ENCODE peak calls at places on chromosome 12, in eight cellular contexts. One of them, this sample, is unnamed.

GRCh38 chr12:6535960-6536847 is 1.9 kb downstream of the GAPDH start:
- DNase-seq in T-cell: no peak
- DNase-seq in fibroblast of pulmonary artery: no peak
- DNase-seq in non-pigmented ciliary epithelial cell: no peak
- DNase-seq in GM04504: no peak
- DNase-seq in upper lobe of left lung: no peak
- DNase-seq in stimulated activated CD4-positive, alpha-beta T cell treated with anti-CD3 and anti-CD28 coated beads, Interleukin-4, amount 100 ng/mL, for 1 hour: no peak
- DNase-seq in cardiac fibroblast: peak
- DNase-seq in this sample: no peak

GRCh38 chr12:6047249-6048227 is 76.9 kb downstream of the VWF start:
- DNase-seq in T-cell: no peak
- DNase-seq in fibroblast of pulmonary artery: peak
- DNase-seq in non-pigmented ciliary epithelial cell: peak
- DNase-seq in GM04504: peak
- DNase-seq in upper lobe of left lung: no peak
- DNase-seq in stimulated activated CD4-positive, alpha-beta T cell treated with anti-CD3 and anti-CD28 coated beads, Interleukin-4, amount 100 ng/mL, for 1 hour: no peak
- DNase-seq in cardiac fibroblast: peak
- DNase-seq in this sample: no peak

GRCh38 chr12:55922126-55922525 is 5.6 kb downstream of the PYM1 start:
- DNase-seq in T-cell: no peak
- DNase-seq in fibroblast of pulmonary artery: no peak
- DNase-seq in non-pigmented ciliary epithelial cell: no peak
- DNase-seq in GM04504: no peak
- DNase-seq in upper lobe of left lung: no peak
- DNase-seq in stimulated activated CD4-positive, alpha-beta T cell treated with anti-CD3 and anti-CD28 coated beads, Interleukin-4, amount 100 ng/mL, for 1 hour: no peak
- DNase-seq in cardiac fibroblast: no peak
- DNase-seq in this sample: no peak

GRCh38 chr12:53097564-53098353 is at the start of gene IGFBP6:
- DNase-seq in T-cell: peak
- DNase-seq in fibroblast of pulmonary artery: peak
- DNase-seq in non-pigmented ciliary epithelial cell: no peak
- DNase-seq in GM04504: peak
- DNase-seq in upper lobe of left lung: peak
- DNase-seq in stimulated activated CD4-positive, alpha-beta T cell treated with anti-CD3 and anti-CD28 coated beads, Interleukin-4, amount 100 ng/mL, for 1 hour: peak
- DNase-seq in cardiac fibroblast: peak
- DNase-seq in this sample: peak

GRCh38 chr12:4392223-4392742 is 12.8 kb upstream of the FGF23 start:
- DNase-seq in T-cell: no peak
- DNase-seq in fibroblast of pulmonary artery: no peak
- DNase-seq in non-pigmented ciliary epithelial cell: no peak
- DNase-seq in GM04504: no peak
- DNase-seq in upper lobe of left lung: no peak
- DNase-seq in stimulated activated CD4-positive, alpha-beta T cell treated with anti-CD3 and anti-CD28 coated beads, Interleukin-4, amount 100 ng/mL, for 1 hour: no peak
- DNase-seq in cardiac fibroblast: no peak
- DNase-seq in this sample: no peak

GRCh38 chr12:40144023-40144422 is 38.1 kb upstream of the SLC2A13 start:
- DNase-seq in T-cell: no peak
- DNase-seq in fibroblast of pulmonary artery: no peak
- DNase-seq in non-pigmented ciliary epithelial cell: no peak
- DNase-seq in GM04504: no peak
- DNase-seq in upper lobe of left lung: peak
- DNase-seq in stimulated activated CD4-positive, alpha-beta T cell treated with anti-CD3 and anti-CD28 coated beads, Interleukin-4, amount 100 ng/mL, for 1 hour: no peak
- DNase-seq in cardiac fibroblast: no peak
- DNase-seq in this sample: no peak

GRCh38 chr12:130437555-130438242 is 100.0 kb downstream of the PIWIL1 start:
- DNase-seq in T-cell: no peak
- DNase-seq in fibroblast of pulmonary artery: no peak
- DNase-seq in non-pigmented ciliary epithelial cell: no peak
- DNase-seq in GM04504: no peak
- DNase-seq in upper lobe of left lung: no peak
- DNase-seq in stimulated activated CD4-positive, alpha-beta T cell treated with anti-CD3 and anti-CD28 coated beads, Interleukin-4, amount 100 ng/mL, for 1 hour: no peak
- DNase-seq in cardiac fibroblast: no peak
- DNase-seq in this sample: no peak

GRCh38 chr12:95200128-95200973 is 16.9 kb downstream of the FGD6 start:
- DNase-seq in T-cell: no peak
- DNase-seq in fibroblast of pulmonary artery: peak
- DNase-seq in non-pigmented ciliary epithelial cell: no peak
- DNase-seq in GM04504: no peak
- DNase-seq in upper lobe of left lung: no peak
- DNase-seq in stimulated activated CD4-positive, alpha-beta T cell treated with anti-CD3 and anti-CD28 coated beads, Interleukin-4, amount 100 ng/mL, for 1 hour: no peak
- DNase-seq in cardiac fibroblast: peak
- DNase-seq in this sample: no peak

GRCh38 chr12:24121911-24122310 is 172.4 kb upstream of the SOX5 start:
- DNase-seq in T-cell: no peak
- DNase-seq in fibroblast of pulmonary artery: no peak
- DNase-seq in non-pigmented ciliary epithelial cell: no peak
- DNase-seq in GM04504: no peak
- DNase-seq in upper lobe of left lung: no peak
- DNase-seq in stimulated activated CD4-positive, alpha-beta T cell treated with anti-CD3 and anti-CD28 coated beads, Interleukin-4, amount 100 ng/mL, for 1 hour: no peak
- DNase-seq in cardiac fibroblast: no peak
- DNase-seq in this sample: no peak

GRCh38 chr12:111387747-111388365 is 17.9 kb upstream of the SH2B3 start:
- DNase-seq in T-cell: no peak
- DNase-seq in fibroblast of pulmonary artery: no peak
- DNase-seq in non-pigmented ciliary epithelial cell: no peak
- DNase-seq in GM04504: no peak
- DNase-seq in upper lobe of left lung: no peak
- DNase-seq in stimulated activated CD4-positive, alpha-beta T cell treated with anti-CD3 and anti-CD28 coated beads, Interleukin-4, amount 100 ng/mL, for 1 hour: no peak
- DNase-seq in cardiac fibroblast: no peak
- DNase-seq in this sample: no peak

GRCh38 chr12:65742481-65742971 is 81.8 kb upstream of the HMGA2 start:
- DNase-seq in T-cell: no peak
- DNase-seq in fibroblast of pulmonary artery: peak
- DNase-seq in non-pigmented ciliary epithelial cell: no peak
- DNase-seq in GM04504: no peak
- DNase-seq in upper lobe of left lung: no peak
- DNase-seq in stimulated activated CD4-positive, alpha-beta T cell treated with anti-CD3 and anti-CD28 coated beads, Interleukin-4, amount 100 ng/mL, for 1 hour: no peak
- DNase-seq in cardiac fibroblast: peak
- DNase-seq in this sample: no peak

GRCh38 chr12:98579347-98579746 is 14.1 kb upstream of the SLC25A3 start:
- DNase-seq in T-cell: no peak
- DNase-seq in fibroblast of pulmonary artery: no peak
- DNase-seq in non-pigmented ciliary epithelial cell: no peak
- DNase-seq in GM04504: no peak
- DNase-seq in upper lobe of left lung: no peak
- DNase-seq in stimulated activated CD4-positive, alpha-beta T cell treated with anti-CD3 and anti-CD28 coated beads, Interleukin-4, amount 100 ng/mL, for 1 hour: no peak
- DNase-seq in cardiac fibroblast: no peak
- DNase-seq in this sample: no peak

GRCh38 chr12:85805654-85806053 is 30.6 kb downstream of the RASSF9 start:
- DNase-seq in T-cell: no peak
- DNase-seq in fibroblast of pulmonary artery: peak
- DNase-seq in non-pigmented ciliary epithelial cell: no peak
- DNase-seq in GM04504: peak
- DNase-seq in upper lobe of left lung: no peak
- DNase-seq in stimulated activated CD4-positive, alpha-beta T cell treated with anti-CD3 and anti-CD28 coated beads, Interleukin-4, amount 100 ng/mL, for 1 hour: no peak
- DNase-seq in cardiac fibroblast: peak
- DNase-seq in this sample: no peak

GRCh38 chr12:1429980-1430379 is 164.4 kb downstream of the FBXL14 start:
- DNase-seq in T-cell: no peak
- DNase-seq in fibroblast of pulmonary artery: peak
- DNase-seq in non-pigmented ciliary epithelial cell: peak
- DNase-seq in GM04504: peak
- DNase-seq in upper lobe of left lung: no peak
- DNase-seq in stimulated activated CD4-positive, alpha-beta T cell treated with anti-CD3 and anti-CD28 coated beads, Interleukin-4, amount 100 ng/mL, for 1 hour: no peak
- DNase-seq in cardiac fibroblast: peak
- DNase-seq in this sample: no peak

GRCh38 chr12:113396828-113397496 is 6.7 kb downstream of the SDS start:
- DNase-seq in T-cell: no peak
- DNase-seq in fibroblast of pulmonary artery: no peak
- DNase-seq in non-pigmented ciliary epithelial cell: no peak
- DNase-seq in GM04504: no peak
- DNase-seq in upper lobe of left lung: no peak
- DNase-seq in stimulated activated CD4-positive, alpha-beta T cell treated with anti-CD3 and anti-CD28 coated beads, Interleukin-4, amount 100 ng/mL, for 1 hour: no peak
- DNase-seq in cardiac fibroblast: no peak
- DNase-seq in this sample: no peak

GRCh38 chr12:106493531-106493930 is 89.3 kb upstream of the RFX4 start:
- DNase-seq in T-cell: no peak
- DNase-seq in fibroblast of pulmonary artery: no peak
- DNase-seq in non-pigmented ciliary epithelial cell: no peak
- DNase-seq in GM04504: no peak
- DNase-seq in upper lobe of left lung: no peak
- DNase-seq in stimulated activated CD4-positive, alpha-beta T cell treated with anti-CD3 and anti-CD28 coated beads, Interleukin-4, amount 100 ng/mL, for 1 hour: no peak
- DNase-seq in cardiac fibroblast: no peak
- DNase-seq in this sample: no peak

GRCh38 chr12:121719926-121720414 is 7.4 kb downstream of the TMEM120B start:
- DNase-seq in T-cell: no peak
- DNase-seq in fibroblast of pulmonary artery: peak
- DNase-seq in non-pigmented ciliary epithelial cell: peak
- DNase-seq in GM04504: peak
- DNase-seq in upper lobe of left lung: no peak
- DNase-seq in stimulated activated CD4-positive, alpha-beta T cell treated with anti-CD3 and anti-CD28 coated beads, Interleukin-4, amount 100 ng/mL, for 1 hour: no peak
- DNase-seq in cardiac fibroblast: peak
- DNase-seq in this sample: no peak

GRCh38 chr12:103903979-103904378 is 26.2 kb upstream of the HSP90B1 start:
- DNase-seq in T-cell: no peak
- DNase-seq in fibroblast of pulmonary artery: no peak
- DNase-seq in non-pigmented ciliary epithelial cell: no peak
- DNase-seq in GM04504: no peak
- DNase-seq in upper lobe of left lung: no peak
- DNase-seq in stimulated activated CD4-positive, alpha-beta T cell treated with anti-CD3 and anti-CD28 coated beads, Interleukin-4, amount 100 ng/mL, for 1 hour: no peak
- DNase-seq in cardiac fibroblast: no peak
- DNase-seq in this sample: no peak

GRCh38 chr12:120199595-120200306 is 1.2 kb downstream of the RPLP0 start:
- DNase-seq in T-cell: no peak
- DNase-seq in fibroblast of pulmonary artery: peak
- DNase-seq in non-pigmented ciliary epithelial cell: no peak
- DNase-seq in GM04504: peak
- DNase-seq in upper lobe of left lung: no peak
- DNase-seq in stimulated activated CD4-positive, alpha-beta T cell treated with anti-CD3 and anti-CD28 coated beads, Interleukin-4, amount 100 ng/mL, for 1 hour: peak
- DNase-seq in cardiac fibroblast: peak
- DNase-seq in this sample: no peak

GRCh38 chr12:109720152-109720855 is 6.7 kb downstream of the FAM222A start:
- DNase-seq in T-cell: no peak
- DNase-seq in fibroblast of pulmonary artery: no peak
- DNase-seq in non-pigmented ciliary epithelial cell: no peak
- DNase-seq in GM04504: no peak
- DNase-seq in upper lobe of left lung: no peak
- DNase-seq in stimulated activated CD4-positive, alpha-beta T cell treated with anti-CD3 and anti-CD28 coated beads, Interleukin-4, amount 100 ng/mL, for 1 hour: no peak
- DNase-seq in cardiac fibroblast: no peak
- DNase-seq in this sample: no peak

GRCh38 chr12:75694891-75695290 is 183.5 kb upstream of the KRR1 start:
- DNase-seq in T-cell: no peak
- DNase-seq in fibroblast of pulmonary artery: no peak
- DNase-seq in non-pigmented ciliary epithelial cell: no peak
- DNase-seq in GM04504: no peak
- DNase-seq in upper lobe of left lung: no peak
- DNase-seq in stimulated activated CD4-positive, alpha-beta T cell treated with anti-CD3 and anti-CD28 coated beads, Interleukin-4, amount 100 ng/mL, for 1 hour: no peak
- DNase-seq in cardiac fibroblast: peak
- DNase-seq in this sample: no peak

GRCh38 chr12:4915752-4916151 is 6.0 kb downstream of the KCNA1 start:
- DNase-seq in T-cell: no peak
- DNase-seq in fibroblast of pulmonary artery: no peak
- DNase-seq in non-pigmented ciliary epithelial cell: no peak
- DNase-seq in GM04504: no peak
- DNase-seq in upper lobe of left lung: no peak
- DNase-seq in stimulated activated CD4-positive, alpha-beta T cell treated with anti-CD3 and anti-CD28 coated beads, Interleukin-4, amount 100 ng/mL, for 1 hour: no peak
- DNase-seq in cardiac fibroblast: no peak
- DNase-seq in this sample: no peak

GRCh38 chr12:86917121-86917520 is 660.9 kb upstream of the MGAT4C start:
- DNase-seq in T-cell: no peak
- DNase-seq in fibroblast of pulmonary artery: no peak
- DNase-seq in non-pigmented ciliary epithelial cell: no peak
- DNase-seq in GM04504: no peak
- DNase-seq in upper lobe of left lung: no peak
- DNase-seq in stimulated activated CD4-positive, alpha-beta T cell treated with anti-CD3 and anti-CD28 coated beads, Interleukin-4, amount 100 ng/mL, for 1 hour: no peak
- DNase-seq in cardiac fibroblast: no peak
- DNase-seq in this sample: no peak

GRCh38 chr12:21759737-21760136 is 14.8 kb downstream of the KCNJ8 start:
- DNase-seq in T-cell: no peak
- DNase-seq in fibroblast of pulmonary artery: no peak
- DNase-seq in non-pigmented ciliary epithelial cell: no peak
- DNase-seq in GM04504: no peak
- DNase-seq in upper lobe of left lung: no peak
- DNase-seq in stimulated activated CD4-positive, alpha-beta T cell treated with anti-CD3 and anti-CD28 coated beads, Interleukin-4, amount 100 ng/mL, for 1 hour: no peak
- DNase-seq in cardiac fibroblast: no peak
- DNase-seq in this sample: no peak

GRCh38 chr12:32533971-32534590 is 134.7 kb downstream of the FGD4 start:
- DNase-seq in T-cell: no peak
- DNase-seq in fibroblast of pulmonary artery: peak
- DNase-seq in non-pigmented ciliary epithelial cell: peak
- DNase-seq in GM04504: peak
- DNase-seq in upper lobe of left lung: peak
- DNase-seq in stimulated activated CD4-positive, alpha-beta T cell treated with anti-CD3 and anti-CD28 coated beads, Interleukin-4, amount 100 ng/mL, for 1 hour: no peak
- DNase-seq in cardiac fibroblast: peak
- DNase-seq in this sample: peak

GRCh38 chr12:15522574-15523187 is 200.4 kb downstream of the PTPRO start:
- DNase-seq in T-cell: no peak
- DNase-seq in fibroblast of pulmonary artery: peak
- DNase-seq in non-pigmented ciliary epithelial cell: no peak
- DNase-seq in GM04504: no peak
- DNase-seq in upper lobe of left lung: no peak
- DNase-seq in stimulated activated CD4-positive, alpha-beta T cell treated with anti-CD3 and anti-CD28 coated beads, Interleukin-4, amount 100 ng/mL, for 1 hour: no peak
- DNase-seq in cardiac fibroblast: peak
- DNase-seq in this sample: no peak

GRCh38 chr12:80966001-80966400 is 28.3 kb upstream of the LIN7A start:
- DNase-seq in T-cell: no peak
- DNase-seq in fibroblast of pulmonary artery: no peak
- DNase-seq in non-pigmented ciliary epithelial cell: no peak
- DNase-seq in GM04504: no peak
- DNase-seq in upper lobe of left lung: no peak
- DNase-seq in stimulated activated CD4-positive, alpha-beta T cell treated with anti-CD3 and anti-CD28 coated beads, Interleukin-4, amount 100 ng/mL, for 1 hour: no peak
- DNase-seq in cardiac fibroblast: no peak
- DNase-seq in this sample: no peak

GRCh38 chr12:104742551-104742961 is 215.5 kb downstream of the SLC41A2 start:
- DNase-seq in T-cell: no peak
- DNase-seq in fibroblast of pulmonary artery: no peak
- DNase-seq in non-pigmented ciliary epithelial cell: no peak
- DNase-seq in GM04504: no peak
- DNase-seq in upper lobe of left lung: no peak
- DNase-seq in stimulated activated CD4-positive, alpha-beta T cell treated with anti-CD3 and anti-CD28 coated beads, Interleukin-4, amount 100 ng/mL, for 1 hour: no peak
- DNase-seq in cardiac fibroblast: no peak
- DNase-seq in this sample: peak

GRCh38 chr12:130128764-130129735 is 33.2 kb upstream of the FZD10 start:
- DNase-seq in T-cell: no peak
- DNase-seq in fibroblast of pulmonary artery: no peak
- DNase-seq in non-pigmented ciliary epithelial cell: no peak
- DNase-seq in GM04504: no peak
- DNase-seq in upper lobe of left lung: no peak
- DNase-seq in stimulated activated CD4-positive, alpha-beta T cell treated with anti-CD3 and anti-CD28 coated beads, Interleukin-4, amount 100 ng/mL, for 1 hour: no peak
- DNase-seq in cardiac fibroblast: no peak
- DNase-seq in this sample: no peak

GRCh38 chr12:116595186-116595585 is 36.0 kb downstream of the MAP1LC3B2 start:
- DNase-seq in T-cell: no peak
- DNase-seq in fibroblast of pulmonary artery: no peak
- DNase-seq in non-pigmented ciliary epithelial cell: no peak
- DNase-seq in GM04504: peak
- DNase-seq in upper lobe of left lung: no peak
- DNase-seq in stimulated activated CD4-positive, alpha-beta T cell treated with anti-CD3 and anti-CD28 coated beads, Interleukin-4, amount 100 ng/mL, for 1 hour: no peak
- DNase-seq in cardiac fibroblast: no peak
- DNase-seq in this sample: no peak

GRCh38 chr12:94174576-94174975 is 26.2 kb downstream of the PLXNC1 start:
- DNase-seq in T-cell: peak
- DNase-seq in fibroblast of pulmonary artery: no peak
- DNase-seq in non-pigmented ciliary epithelial cell: no peak
- DNase-seq in GM04504: no peak
- DNase-seq in upper lobe of left lung: peak
- DNase-seq in stimulated activated CD4-positive, alpha-beta T cell treated with anti-CD3 and anti-CD28 coated beads, Interleukin-4, amount 100 ng/mL, for 1 hour: no peak
- DNase-seq in cardiac fibroblast: no peak
- DNase-seq in this sample: no peak

GRCh38 chr12:108008163-108008562 is 120.9 kb upstream of the WSCD2 start:
- DNase-seq in T-cell: no peak
- DNase-seq in fibroblast of pulmonary artery: no peak
- DNase-seq in non-pigmented ciliary epithelial cell: no peak
- DNase-seq in GM04504: no peak
- DNase-seq in upper lobe of left lung: no peak
- DNase-seq in stimulated activated CD4-positive, alpha-beta T cell treated with anti-CD3 and anti-CD28 coated beads, Interleukin-4, amount 100 ng/mL, for 1 hour: no peak
- DNase-seq in cardiac fibroblast: no peak
- DNase-seq in this sample: no peak

GRCh38 chr12:21656931-21657335 is 709 bp downstream of the LDHB start:
- DNase-seq in T-cell: peak
- DNase-seq in fibroblast of pulmonary artery: peak
- DNase-seq in non-pigmented ciliary epithelial cell: no peak
- DNase-seq in GM04504: peak
- DNase-seq in upper lobe of left lung: peak
- DNase-seq in stimulated activated CD4-positive, alpha-beta T cell treated with anti-CD3 and anti-CD28 coated beads, Interleukin-4, amount 100 ng/mL, for 1 hour: peak
- DNase-seq in cardiac fibroblast: peak
- DNase-seq in this sample: peak

GRCh38 chr12:64452559-64453329 is 824 bp downstream of the TBK1 start:
- DNase-seq in T-cell: no peak
- DNase-seq in fibroblast of pulmonary artery: peak
- DNase-seq in non-pigmented ciliary epithelial cell: peak
- DNase-seq in GM04504: peak
- DNase-seq in upper lobe of left lung: peak
- DNase-seq in stimulated activated CD4-positive, alpha-beta T cell treated with anti-CD3 and anti-CD28 coated beads, Interleukin-4, amount 100 ng/mL, for 1 hour: no peak
- DNase-seq in cardiac fibroblast: peak
- DNase-seq in this sample: no peak

This sample was measured in BE2C.